ENCODE peak calls at places on chromosome 5, in nine cellular contexts. G is tibial nerve, E is DMS53, L is activated gamma-delta T cell treated with Interleukin-2 at 50 U/mL for 16 hours, Q is ACHN, F is T follicular helper cell, Y is NCI-H2081, C is NCI-H446, H is AG08396. U is an unnamed sample.

GRCh38 chr5:83220331-83220730 is 143.0 kb downstream of the XRCC4 start:
- DNase-seq in G (no peak), E (no peak), L (no peak), Q (no peak), F (no peak), Y (no peak), C (no peak), H (no peak), U (no peak)

GRCh38 chr5:13331585-13331984 is 612.9 kb downstream of the DNAH5 start:
- DNase-seq in G (no peak), E (peak), L (no peak), Q (no peak), F (no peak), Y (no peak), C (no peak), H (no peak), U (no peak)

GRCh38 chr5:159764283-159764927 is 151.9 kb upstream of the ADRA1B start:
- DNase-seq in G (no peak), E (no peak), L (no peak), Q (peak), F (no peak), Y (no peak), C (no peak), H (peak), U (no peak)

GRCh38 chr5:145246961-145247744 is 588.0 kb downstream of the PRELID2 start:
- DNase-seq in G (no peak), E (no peak), L (no peak), Q (no peak), F (no peak), Y (no peak), C (no peak), H (no peak), U (no peak)

GRCh38 chr5:111512026-111512405 is 319 bp downstream of the STARD4 start:
- DNase-seq in G (peak), E (peak), L (no peak), Q (no peak), F (peak), Y (peak), C (no peak), H (peak), U (no peak)

GRCh38 chr5:14685757-14686156 is 21.2 kb downstream of the OTULIN start:
- DNase-seq in G (no peak), E (peak), L (peak), Q (peak), F (no peak), Y (peak), C (peak), H (peak), U (peak)

GRCh38 chr5:135222171-135222681 is 176.8 kb downstream of the MACROH2A1 start:
- DNase-seq in G (no peak), E (no peak), L (no peak), Q (no peak), F (no peak), Y (no peak), C (no peak), H (no peak), U (no peak)

GRCh38 chr5:72199681-72200080 is 92.4 kb downstream of the MAP1B start:
- DNase-seq in G (no peak), E (no peak), L (no peak), Q (no peak), F (no peak), Y (no peak), C (no peak), H (no peak), U (no peak)

GRCh38 chr5:15452030-15452429 is 48.0 kb upstream of the FBXL7 start:
- DNase-seq in G (no peak), E (no peak), L (no peak), Q (no peak), F (no peak), Y (no peak), C (no peak), H (no peak), U (no peak)

GRCh38 chr5:152503206-152503605 is 98.1 kb upstream of the NMUR2 start:
- DNase-seq in G (no peak), E (no peak), L (no peak), Q (no peak), F (no peak), Y (no peak), C (no peak), H (no peak), U (no peak)

GRCh38 chr5:149860801-149861322 is 83.7 kb downstream of the PDE6A start:
- DNase-seq in G (no peak), E (no peak), L (peak), Q (peak), F (no peak), Y (no peak), C (no peak), H (no peak), U (peak)

GRCh38 chr5:18968966-18969365 is 1019.0 kb downstream of the CDH18 start:
- DNase-seq in G (no peak), E (peak), L (no peak), Q (no peak), F (no peak), Y (no peak), C (no peak), H (no peak), U (no peak)

GRCh38 chr5:129098488-129099183 is 4.1 kb downstream of the ISOC1 start:
- DNase-seq in G (no peak), E (no peak), L (no peak), Q (no peak), F (no peak), Y (no peak), C (no peak), H (no peak), U (no peak)

GRCh38 chr5:125011419-125011818 is 265.0 kb upstream of the ZNF608 start:
- DNase-seq in G (no peak), E (peak), L (no peak), Q (no peak), F (no peak), Y (no peak), C (no peak), H (no peak), U (no peak)

GRCh38 chr5:113321266-113321665 is 113.5 kb downstream of the TSSK1B start:
- DNase-seq in G (no peak), E (no peak), L (no peak), Q (no peak), F (no peak), Y (no peak), C (no peak), H (no peak), U (no peak)

GRCh38 chr5:32572778-32573480 is 12.4 kb upstream of the SUB1 start:
- DNase-seq in G (no peak), E (no peak), L (no peak), Q (no peak), F (no peak), Y (no peak), C (no peak), H (no peak), U (no peak)

GRCh38 chr5:159786901-159787691 is 129.2 kb upstream of the ADRA1B start:
- DNase-seq in G (peak), E (no peak), L (no peak), Q (no peak), F (no peak), Y (no peak), C (no peak), H (peak), U (no peak)

GRCh38 chr5:160556886-160557285 is 135.2 kb downstream of the PTTG1 start:
- DNase-seq in G (no peak), E (no peak), L (no peak), Q (no peak), F (no peak), Y (no peak), C (no peak), H (peak), U (no peak)

GRCh38 chr5:54234304-54234938 is 76.0 kb downstream of the ARL15 start:
- DNase-seq in G (no peak), E (peak), L (no peak), Q (peak), F (no peak), Y (no peak), C (no peak), H (peak), U (no peak)

GRCh38 chr5:138339086-138339456 is 1.0 kb downstream of the FAM53C start:
- DNase-seq in G (no peak), E (no peak), L (no peak), Q (no peak), F (no peak), Y (no peak), C (no peak), H (no peak), U (no peak)

GRCh38 chr5:820245-820644 is 30.5 kb downstream of the ZDHHC11 start:
- DNase-seq in G (no peak), E (no peak), L (no peak), Q (no peak), F (no peak), Y (no peak), C (no peak), H (no peak), U (no peak)

GRCh38 chr5:91219141-91219802 is 163.8 kb downstream of the ARRDC3 start:
- DNase-seq in G (peak), E (peak), L (no peak), Q (no peak), F (no peak), Y (no peak), C (no peak), H (no peak), U (no peak)

GRCh38 chr5:9344751-9345240 is 201.1 kb downstream of the SEMA5A start:
- DNase-seq in G (no peak), E (peak), L (no peak), Q (no peak), F (no peak), Y (no peak), C (no peak), H (no peak), U (no peak)

GRCh38 chr5:125005287-125005686 is 258.8 kb upstream of the ZNF608 start:
- DNase-seq in G (no peak), E (no peak), L (no peak), Q (no peak), F (no peak), Y (no peak), C (no peak), H (no peak), U (no peak)

U was measured in immature natural killer cell.